ENCODE peak calls at places on chromosomes 13 and 19, in nine cellular contexts. One of them, this sample, is unnamed.

GRCh38 chr13:67062160-67062559 is 168.0 kb downstream of the PCDH9 start:
- DNase-seq in ascending aorta: no peak
- DNase-seq in foreskin melanocyte: no peak
- DNase-seq in omental fat pad: no peak
- DNase-seq in ELF-1: no peak
- DNase-seq in AG20443: no peak
- DNase-seq in lower lobe of right lung: no peak
- DNase-seq in activated CD8-positive, alpha-beta T cell treated with anti-CD3 and anti-CD28 coated beads, Interleukin-2, amount 10 ng/mL, durations not matched to agents 7 days and 5 days: no peak
- DNase-seq in HuH-7.5: no peak
- DNase-seq in this sample: no peak

GRCh38 chr19:41792513-41793413 is 3.6 kb upstream of the CEACAM3 start:
- DNase-seq in ascending aorta: no peak
- DNase-seq in foreskin melanocyte: peak; percentile 29
- DNase-seq in omental fat pad: no peak
- DNase-seq in ELF-1: peak; percentile 50
- DNase-seq in AG20443: peak; percentile 68
- DNase-seq in lower lobe of right lung: peak; percentile 83
- DNase-seq in activated CD8-positive, alpha-beta T cell treated with anti-CD3 and anti-CD28 coated beads, Interleukin-2, amount 10 ng/mL, durations not matched to agents 7 days and 5 days: peak; percentile 63
- DNase-seq in HuH-7.5: peak; percentile 40
- DNase-seq in this sample: peak; percentile 42

GRCh38 chr13:48123827-48124226 is 28.9 kb upstream of the MED4 start:
- DNase-seq in ascending aorta: no peak
- DNase-seq in foreskin melanocyte: no peak
- DNase-seq in omental fat pad: no peak
- DNase-seq in ELF-1: no peak
- DNase-seq in AG20443: no peak
- DNase-seq in lower lobe of right lung: peak; percentile 70
- DNase-seq in activated CD8-positive, alpha-beta T cell treated with anti-CD3 and anti-CD28 coated beads, Interleukin-2, amount 10 ng/mL, durations not matched to agents 7 days and 5 days: no peak
- DNase-seq in HuH-7.5: no peak
- DNase-seq in this sample: no peak

GRCh38 chr19:10143700-10144099 is 24.0 kb upstream of the EIF3G start:
- DNase-seq in ascending aorta: no peak
- DNase-seq in foreskin melanocyte: no peak
- DNase-seq in omental fat pad: no peak
- DNase-seq in ELF-1: no peak
- DNase-seq in AG20443: no peak
- DNase-seq in lower lobe of right lung: no peak
- DNase-seq in activated CD8-positive, alpha-beta T cell treated with anti-CD3 and anti-CD28 coated beads, Interleukin-2, amount 10 ng/mL, durations not matched to agents 7 days and 5 days: no peak
- DNase-seq in HuH-7.5: no peak
- DNase-seq in this sample: no peak

GRCh38 chr19:38740252-38740592 is 4.1 kb downstream of the CAPN12 start:
- DNase-seq in ascending aorta: no peak
- DNase-seq in foreskin melanocyte: no peak
- DNase-seq in omental fat pad: no peak
- DNase-seq in ELF-1: no peak
- DNase-seq in AG20443: no peak
- DNase-seq in lower lobe of right lung: peak; percentile 18
- DNase-seq in activated CD8-positive, alpha-beta T cell treated with anti-CD3 and anti-CD28 coated beads, Interleukin-2, amount 10 ng/mL, durations not matched to agents 7 days and 5 days: no peak
- DNase-seq in HuH-7.5: no peak
- DNase-seq in this sample: no peak

GRCh38 chr13:82717249-82717648 is 1165.0 kb downstream of the SLITRK1 start:
- DNase-seq in ascending aorta: no peak
- DNase-seq in foreskin melanocyte: peak; percentile 87
- DNase-seq in omental fat pad: no peak
- DNase-seq in ELF-1: no peak
- DNase-seq in AG20443: no peak
- DNase-seq in lower lobe of right lung: no peak
- DNase-seq in activated CD8-positive, alpha-beta T cell treated with anti-CD3 and anti-CD28 coated beads, Interleukin-2, amount 10 ng/mL, durations not matched to agents 7 days and 5 days: no peak
- DNase-seq in HuH-7.5: no peak
- DNase-seq in this sample: no peak

GRCh38 chr19:3163230-3163886 is 15.2 kb upstream of the S1PR4 start:
- DNase-seq in ascending aorta: no peak
- DNase-seq in foreskin melanocyte: no peak
- DNase-seq in omental fat pad: no peak
- DNase-seq in ELF-1: peak; percentile 77
- DNase-seq in AG20443: peak; percentile 88
- DNase-seq in lower lobe of right lung: peak; percentile 85
- DNase-seq in activated CD8-positive, alpha-beta T cell treated with anti-CD3 and anti-CD28 coated beads, Interleukin-2, amount 10 ng/mL, durations not matched to agents 7 days and 5 days: peak; percentile 78
- DNase-seq in HuH-7.5: peak; percentile 94
- DNase-seq in this sample: peak; percentile 76

GRCh38 chr19:3046621-3047306 is 15.5 kb downstream of the TLE5 start:
- DNase-seq in ascending aorta: no peak
- DNase-seq in foreskin melanocyte: no peak
- DNase-seq in omental fat pad: no peak
- DNase-seq in ELF-1: no peak
- DNase-seq in AG20443: no peak
- DNase-seq in lower lobe of right lung: peak; percentile 49
- DNase-seq in activated CD8-positive, alpha-beta T cell treated with anti-CD3 and anti-CD28 coated beads, Interleukin-2, amount 10 ng/mL, durations not matched to agents 7 days and 5 days: no peak
- DNase-seq in HuH-7.5: no peak
- DNase-seq in this sample: no peak

GRCh38 chr19:572891-573825 is 762 bp downstream of the BSG start:
- DNase-seq in ascending aorta: no peak
- DNase-seq in foreskin melanocyte: no peak
- DNase-seq in omental fat pad: no peak
- DNase-seq in ELF-1: peak; percentile 60
- DNase-seq in AG20443: peak; percentile 78
- DNase-seq in lower lobe of right lung: peak; percentile 72
- DNase-seq in activated CD8-positive, alpha-beta T cell treated with anti-CD3 and anti-CD28 coated beads, Interleukin-2, amount 10 ng/mL, durations not matched to agents 7 days and 5 days: peak; percentile 37
- DNase-seq in HuH-7.5: no peak
- DNase-seq in this sample: peak; percentile 72

GRCh38 chr19:46714523-46715106 is 2.3 kb downstream of the PRKD2 start:
- DNase-seq in ascending aorta: no peak
- DNase-seq in foreskin melanocyte: no peak
- DNase-seq in omental fat pad: no peak
- DNase-seq in ELF-1: no peak
- DNase-seq in AG20443: no peak
- DNase-seq in lower lobe of right lung: no peak
- DNase-seq in activated CD8-positive, alpha-beta T cell treated with anti-CD3 and anti-CD28 coated beads, Interleukin-2, amount 10 ng/mL, durations not matched to agents 7 days and 5 days: peak; percentile 88
- DNase-seq in HuH-7.5: no peak
- DNase-seq in this sample: no peak

GRCh38 chr19:10431254-10431942 is 11.1 kb downstream of the PDE4A start:
- DNase-seq in ascending aorta: no peak
- DNase-seq in foreskin melanocyte: no peak
- DNase-seq in omental fat pad: no peak
- DNase-seq in ELF-1: peak; percentile 70
- DNase-seq in AG20443: peak; percentile 41
- DNase-seq in lower lobe of right lung: peak; percentile 76
- DNase-seq in activated CD8-positive, alpha-beta T cell treated with anti-CD3 and anti-CD28 coated beads, Interleukin-2, amount 10 ng/mL, durations not matched to agents 7 days and 5 days: peak; percentile 74
- DNase-seq in HuH-7.5: peak; percentile 70
- DNase-seq in this sample: no peak

GRCh38 chr19:310781-311496 is 19.7 kb upstream of the PLPP2 start:
- DNase-seq in ascending aorta: no peak
- DNase-seq in foreskin melanocyte: no peak
- DNase-seq in omental fat pad: no peak
- DNase-seq in ELF-1: no peak
- DNase-seq in AG20443: no peak
- DNase-seq in lower lobe of right lung: no peak
- DNase-seq in activated CD8-positive, alpha-beta T cell treated with anti-CD3 and anti-CD28 coated beads, Interleukin-2, amount 10 ng/mL, durations not matched to agents 7 days and 5 days: no peak
- DNase-seq in HuH-7.5: no peak
- DNase-seq in this sample: no peak

GRCh38 chr19:9155591-9155990 is 15.4 kb downstream of the ZNF317 start:
- DNase-seq in ascending aorta: no peak
- DNase-seq in foreskin melanocyte: no peak
- DNase-seq in omental fat pad: no peak
- DNase-seq in ELF-1: no peak
- DNase-seq in AG20443: no peak
- DNase-seq in lower lobe of right lung: no peak
- DNase-seq in activated CD8-positive, alpha-beta T cell treated with anti-CD3 and anti-CD28 coated beads, Interleukin-2, amount 10 ng/mL, durations not matched to agents 7 days and 5 days: no peak
- DNase-seq in HuH-7.5: no peak
- DNase-seq in this sample: no peak

GRCh38 chr13:26377038-26377437 is 123.1 kb downstream of the CDK8 start:
- DNase-seq in ascending aorta: no peak
- DNase-seq in foreskin melanocyte: peak; percentile 3
- DNase-seq in omental fat pad: no peak
- DNase-seq in ELF-1: peak; percentile 22
- DNase-seq in AG20443: peak; percentile 66
- DNase-seq in lower lobe of right lung: no peak
- DNase-seq in activated CD8-positive, alpha-beta T cell treated with anti-CD3 and anti-CD28 coated beads, Interleukin-2, amount 10 ng/mL, durations not matched to agents 7 days and 5 days: peak; percentile 22
- DNase-seq in HuH-7.5: peak; percentile 16
- DNase-seq in this sample: peak; percentile 35

GRCh38 chr13:30192320-30193093 is 114.8 kb downstream of the KATNAL1 start:
- DNase-seq in ascending aorta: no peak
- DNase-seq in foreskin melanocyte: no peak
- DNase-seq in omental fat pad: no peak
- DNase-seq in ELF-1: no peak
- DNase-seq in AG20443: no peak
- DNase-seq in lower lobe of right lung: no peak
- DNase-seq in activated CD8-positive, alpha-beta T cell treated with anti-CD3 and anti-CD28 coated beads, Interleukin-2, amount 10 ng/mL, durations not matched to agents 7 days and 5 days: no peak
- DNase-seq in HuH-7.5: no peak
- DNase-seq in this sample: no peak

GRCh38 chr19:57903298-57904174 is 12.9 kb downstream of the ZNF417 start:
- DNase-seq in ascending aorta: no peak
- DNase-seq in foreskin melanocyte: no peak
- DNase-seq in omental fat pad: no peak
- DNase-seq in ELF-1: peak; percentile 11
- DNase-seq in AG20443: peak; percentile 43
- DNase-seq in lower lobe of right lung: no peak
- DNase-seq in activated CD8-positive, alpha-beta T cell treated with anti-CD3 and anti-CD28 coated beads, Interleukin-2, amount 10 ng/mL, durations not matched to agents 7 days and 5 days: no peak
- DNase-seq in HuH-7.5: no peak
- DNase-seq in this sample: no peak

GRCh38 chr19:8161135-8161646 is 11.8 kb upstream of the FBN3 start:
- DNase-seq in ascending aorta: no peak
- DNase-seq in foreskin melanocyte: no peak
- DNase-seq in omental fat pad: no peak
- DNase-seq in ELF-1: peak; percentile 71
- DNase-seq in AG20443: no peak
- DNase-seq in lower lobe of right lung: no peak
- DNase-seq in activated CD8-positive, alpha-beta T cell treated with anti-CD3 and anti-CD28 coated beads, Interleukin-2, amount 10 ng/mL, durations not matched to agents 7 days and 5 days: no peak
- DNase-seq in HuH-7.5: peak; percentile 23
- DNase-seq in this sample: peak; percentile 26

GRCh38 chr19:37655689-37656491 is 625 bp upstream of the ZFP30 start:
- DNase-seq in ascending aorta: peak; percentile 45
- DNase-seq in foreskin melanocyte: peak; percentile 78
- DNase-seq in omental fat pad: peak; percentile 49
- DNase-seq in ELF-1: peak; percentile 92
- DNase-seq in AG20443: peak; percentile 93
- DNase-seq in lower lobe of right lung: peak; percentile 90
- DNase-seq in activated CD8-positive, alpha-beta T cell treated with anti-CD3 and anti-CD28 coated beads, Interleukin-2, amount 10 ng/mL, durations not matched to agents 7 days and 5 days: peak; percentile 87
- DNase-seq in HuH-7.5: peak; percentile 68
- DNase-seq in this sample: peak; percentile 91

GRCh38 chr13:90091611-90092010 is 1255.9 kb upstream of the MIR17HG start:
- DNase-seq in ascending aorta: no peak
- DNase-seq in foreskin melanocyte: no peak
- DNase-seq in omental fat pad: no peak
- DNase-seq in ELF-1: no peak
- DNase-seq in AG20443: no peak
- DNase-seq in lower lobe of right lung: no peak
- DNase-seq in activated CD8-positive, alpha-beta T cell treated with anti-CD3 and anti-CD28 coated beads, Interleukin-2, amount 10 ng/mL, durations not matched to agents 7 days and 5 days: no peak
- DNase-seq in HuH-7.5: no peak
- DNase-seq in this sample: no peak

GRCh38 chr19:2702170-2703076 is at the start of gene GNG7:
- DNase-seq in ascending aorta: peak; percentile 67
- DNase-seq in foreskin melanocyte: peak; percentile 69
- DNase-seq in omental fat pad: peak; percentile 80
- DNase-seq in ELF-1: peak; percentile 59
- DNase-seq in AG20443: peak; percentile 99
- DNase-seq in lower lobe of right lung: peak; percentile 96
- DNase-seq in activated CD8-positive, alpha-beta T cell treated with anti-CD3 and anti-CD28 coated beads, Interleukin-2, amount 10 ng/mL, durations not matched to agents 7 days and 5 days: peak; percentile 92
- DNase-seq in HuH-7.5: peak; percentile 99
- DNase-seq in this sample: no peak

GRCh38 chr19:1261512-1261862 is 7.6 kb upstream of the CIRBP start:
- DNase-seq in ascending aorta: no peak
- DNase-seq in foreskin melanocyte: no peak
- DNase-seq in omental fat pad: no peak
- DNase-seq in ELF-1: no peak
- DNase-seq in AG20443: no peak
- DNase-seq in lower lobe of right lung: peak; percentile 61
- DNase-seq in activated CD8-positive, alpha-beta T cell treated with anti-CD3 and anti-CD28 coated beads, Interleukin-2, amount 10 ng/mL, durations not matched to agents 7 days and 5 days: peak; percentile 58
- DNase-seq in HuH-7.5: no peak
- DNase-seq in this sample: no peak

GRCh38 chr13:90824027-90824426 is 523.5 kb upstream of the MIR17HG start:
- DNase-seq in ascending aorta: no peak
- DNase-seq in foreskin melanocyte: no peak
- DNase-seq in omental fat pad: no peak
- DNase-seq in ELF-1: no peak
- DNase-seq in AG20443: no peak
- DNase-seq in lower lobe of right lung: no peak
- DNase-seq in activated CD8-positive, alpha-beta T cell treated with anti-CD3 and anti-CD28 coated beads, Interleukin-2, amount 10 ng/mL, durations not matched to agents 7 days and 5 days: no peak
- DNase-seq in HuH-7.5: no peak
- DNase-seq in this sample: no peak

GRCh38 chr13:95530178-95530577 is 22.3 kb upstream of the CLDN10 start:
- DNase-seq in ascending aorta: no peak
- DNase-seq in foreskin melanocyte: peak; percentile 15
- DNase-seq in omental fat pad: no peak
- DNase-seq in ELF-1: no peak
- DNase-seq in AG20443: no peak
- DNase-seq in lower lobe of right lung: peak; percentile 54
- DNase-seq in activated CD8-positive, alpha-beta T cell treated with anti-CD3 and anti-CD28 coated beads, Interleukin-2, amount 10 ng/mL, durations not matched to agents 7 days and 5 days: no peak
- DNase-seq in HuH-7.5: no peak
- DNase-seq in this sample: peak; percentile 46

GRCh38 chr13:46552888-46553520 is at the start of gene LRCH1:
- DNase-seq in ascending aorta: peak; percentile 69
- DNase-seq in foreskin melanocyte: peak; percentile 68
- DNase-seq in omental fat pad: peak; percentile 48
- DNase-seq in ELF-1: peak; percentile 78
- DNase-seq in AG20443: peak; percentile 96
- DNase-seq in lower lobe of right lung: peak; percentile 93
- DNase-seq in activated CD8-positive, alpha-beta T cell treated with anti-CD3 and anti-CD28 coated beads, Interleukin-2, amount 10 ng/mL, durations not matched to agents 7 days and 5 days: peak; percentile 93
- DNase-seq in HuH-7.5: peak; percentile 75
- DNase-seq in this sample: peak; percentile 92

GRCh38 chr19:49442793-49443365 is 1.6 kb upstream of the SLC17A7 start:
- DNase-seq in ascending aorta: peak; percentile 70
- DNase-seq in foreskin melanocyte: peak; percentile 82
- DNase-seq in omental fat pad: peak; percentile 87
- DNase-seq in ELF-1: peak; percentile 85
- DNase-seq in AG20443: peak; percentile 95
- DNase-seq in lower lobe of right lung: peak; percentile 96
- DNase-seq in activated CD8-positive, alpha-beta T cell treated with anti-CD3 and anti-CD28 coated beads, Interleukin-2, amount 10 ng/mL, durations not matched to agents 7 days and 5 days: peak; percentile 75
- DNase-seq in HuH-7.5: peak; percentile 98
- DNase-seq in this sample: peak; percentile 96

GRCh38 chr13:23743717-23744116 is 145.5 kb downstream of the MIPEP start:
- DNase-seq in ascending aorta: no peak
- DNase-seq in foreskin melanocyte: no peak
- DNase-seq in omental fat pad: no peak
- DNase-seq in ELF-1: no peak
- DNase-seq in AG20443: no peak
- DNase-seq in lower lobe of right lung: no peak
- DNase-seq in activated CD8-positive, alpha-beta T cell treated with anti-CD3 and anti-CD28 coated beads, Interleukin-2, amount 10 ng/mL, durations not matched to agents 7 days and 5 days: no peak
- DNase-seq in HuH-7.5: no peak
- DNase-seq in this sample: no peak